ENCODE peak calls at places on chromosomes 2 and 18, in six cellular contexts. S, G, C, W, E and Z are unnamed samples.
A peak's percentile ranks its signal among the peaks of the same experiment; 100 is the strongest.

GRCh38 chr2:44821500-44821899 is 120.0 kb upstream of the SIX3 start:
- DNase-seq in S (no peak), C (no peak), E (no peak), G (no peak), W (no peak), Z (no peak)

GRCh38 chr18:9283789-9284188 is 50.8 kb upstream of the TWSG1 start:
- DNase-seq in E (no peak), C (no peak), G (no peak), W (no peak), S (no peak), Z (no peak)

GRCh38 chr2:10868465-10869314 is 43.0 kb upstream of the KCNF1 start:
- DNase-seq in G (no peak), W (no peak), C (no peak), E (no peak), S (no peak), Z (no peak)

GRCh38 chr2:236338495-236339184 is 74.4 kb upstream of the ASB18 start:
- DNase-seq in C (peak; percentile 71), E (no peak), W (no peak), S (no peak), G (no peak), Z (peak; percentile 34)

GRCh38 chr2:128319773-128320608 is 1.3 kb upstream of the HS6ST1 start:
- DNase-seq in E (no peak), C (no peak), S (no peak), W (no peak), G (no peak), Z (no peak)

GRCh38 chr18:41073372-41073954 is 881.6 kb upstream of the PIK3C3 start:
- DNase-seq in W (no peak), E (no peak), S (no peak), C (no peak), G (no peak), Z (peak; percentile 62)

GRCh38 chr2:217943379-217944321 is 59.1 kb downstream of the TNS1 start:
- DNase-seq in E (peak; percentile 68), W (peak; percentile 88), C (peak; percentile 79), G (no peak), S (peak; percentile 19), Z (peak; percentile 46)

GRCh38 chr2:122634920-122635319 is 879.5 kb downstream of the TSN start:
- DNase-seq in W (no peak), G (no peak), E (no peak), C (no peak), S (no peak), Z (no peak)

GRCh38 chr18:2905802-2906521 is 59.2 kb downstream of the EMILIN2 start:
- DNase-seq in G (no peak), S (peak; percentile 51), W (peak; percentile 84), E (peak; percentile 43), C (peak; percentile 64), Z (peak; percentile 26)

GRCh38 chr2:178510388-178510787 is 30.1 kb downstream of the PLEKHA3 start:
- DNase-seq in E (no peak), G (no peak), W (no peak), C (no peak), S (no peak), Z (no peak)

GRCh38 chr2:64643838-64644219 is 9.9 kb downstream of the SERTAD2 start:
- DNase-seq in W (no peak), G (no peak), S (no peak), C (no peak), E (no peak), Z (no peak)

GRCh38 chr2:226971029-226971584 is 135.3 kb downstream of the RHBDD1 start:
- DNase-seq in W (no peak), C (no peak), G (no peak), S (no peak), E (no peak), Z (no peak)

GRCh38 chr2:189629553-189630453 is 31.5 kb upstream of the ASNSD1 start:
- DNase-seq in W (no peak), S (no peak), E (no peak), G (no peak), C (no peak), Z (no peak)

GRCh38 chr2:241922396-241922795 is 52.9 kb downstream of the RTP5 start:
- DNase-seq in E (no peak), W (no peak), S (no peak), G (no peak), C (no peak), Z (no peak)

GRCh38 chr18:62663731-62664336 is 51.5 kb upstream of the PHLPP1 start:
- DNase-seq in S (no peak), G (peak; percentile 64), W (no peak), E (no peak), C (no peak), Z (peak; percentile 79)

DNA sequence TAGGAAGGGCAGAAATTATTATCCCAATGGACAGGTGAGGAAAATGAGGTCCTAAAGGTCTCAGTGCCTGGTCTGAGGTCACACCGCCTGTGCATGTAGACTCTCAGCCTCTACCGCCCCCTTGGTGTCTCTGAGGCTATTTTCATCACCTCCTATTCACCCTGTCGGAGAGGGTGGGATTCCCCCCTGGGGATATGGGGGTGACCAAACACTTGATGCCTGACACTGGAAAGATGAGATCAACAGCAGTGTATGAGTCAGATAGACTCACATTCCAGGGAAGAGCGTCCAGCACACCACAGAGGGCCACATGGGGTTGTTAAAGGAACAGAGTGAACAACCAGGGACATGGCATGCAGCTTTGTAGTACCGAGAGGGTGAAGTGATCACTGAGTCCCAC is 199.7 kb downstream of the SMAD2 start:
- DNase-seq in W (no peak), E (no peak), S (no peak), G (no peak), C (no peak), Z (peak; percentile 28)
- TF ChIP-seq CTCF in W (no peak), E (no peak), S (no peak), G (no peak), C (no peak), Z (no peak)

GRCh38 chr18:79639072-79639829 is 40.4 kb upstream of the CTDP1 start:
- DNase-seq in C (no peak), W (no peak), S (no peak), E (no peak), G (no peak), Z (no peak)

GRCh38 chr18:79637181-79637920 is 42.3 kb upstream of the CTDP1 start:
- DNase-seq in W (no peak), E (no peak), C (no peak), S (no peak), G (peak; percentile 82), Z (no peak)

GRCh38 chr18:79640875-79641274 is 38.7 kb upstream of the CTDP1 start:
- DNase-seq in W (no peak), C (no peak), E (no peak), G (peak; percentile 81), S (no peak), Z (no peak)

GRCh38 chr18:79640064-79640672 is 39.4 kb upstream of the CTDP1 start:
- DNase-seq in W (no peak), S (no peak), G (peak; percentile 60), C (no peak), E (no peak), Z (no peak)

DNA sequence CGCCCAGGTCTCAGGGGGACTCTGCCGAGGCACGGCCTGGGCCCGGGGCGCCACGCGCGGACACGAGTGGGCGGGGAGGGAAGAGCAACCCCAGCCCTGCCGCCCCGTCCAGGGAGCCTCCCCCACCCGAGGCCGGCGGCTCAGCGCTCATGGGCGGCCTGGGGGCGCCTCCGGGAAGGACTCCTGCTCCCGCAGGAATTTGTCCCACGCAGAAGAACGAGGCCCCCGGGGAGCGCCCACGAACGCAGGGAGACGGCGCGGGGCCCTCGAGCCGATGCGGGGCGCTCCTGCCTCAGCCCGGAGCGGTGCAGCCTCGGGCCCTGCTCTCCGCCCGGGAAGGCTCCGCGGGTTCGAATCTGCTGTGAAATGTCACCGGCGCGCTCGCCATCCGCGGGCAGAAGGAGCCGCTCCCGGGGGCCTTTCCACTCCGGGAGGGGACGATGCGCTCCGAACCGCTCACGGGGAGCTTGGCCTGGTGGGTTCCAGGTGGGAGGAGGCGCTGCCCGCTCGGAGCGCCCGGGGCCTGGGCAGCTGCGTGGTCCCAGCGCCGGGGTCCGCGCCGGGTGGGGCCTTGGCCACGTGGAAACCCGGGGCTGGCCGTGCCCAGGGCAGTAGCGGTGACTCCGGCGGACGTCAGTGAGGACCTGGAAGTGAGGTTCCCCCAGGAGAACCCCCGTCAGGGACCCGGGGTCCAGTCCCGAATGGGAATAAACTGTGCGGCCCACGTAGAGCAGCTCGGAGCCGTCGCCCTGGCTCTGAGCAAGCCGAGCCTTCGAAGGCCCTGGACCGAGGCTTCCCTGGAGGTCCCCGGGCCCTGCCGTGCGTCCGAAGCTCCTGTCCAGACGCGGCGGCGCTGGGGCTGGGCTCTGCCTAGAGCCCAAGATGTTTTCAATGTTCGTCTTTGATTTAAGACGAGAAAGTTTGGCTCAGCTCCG is 41.4 kb upstream of the CTDP1 start:
- DNase-seq in S (no peak), W (no peak), C (no peak), G (peak; percentile 84), E (no peak), Z (no peak)
- TF ChIP-seq CTCF in S (no peak), W (no peak), C (no peak), G (no peak), E (no peak), Z (no peak)

DNA sequence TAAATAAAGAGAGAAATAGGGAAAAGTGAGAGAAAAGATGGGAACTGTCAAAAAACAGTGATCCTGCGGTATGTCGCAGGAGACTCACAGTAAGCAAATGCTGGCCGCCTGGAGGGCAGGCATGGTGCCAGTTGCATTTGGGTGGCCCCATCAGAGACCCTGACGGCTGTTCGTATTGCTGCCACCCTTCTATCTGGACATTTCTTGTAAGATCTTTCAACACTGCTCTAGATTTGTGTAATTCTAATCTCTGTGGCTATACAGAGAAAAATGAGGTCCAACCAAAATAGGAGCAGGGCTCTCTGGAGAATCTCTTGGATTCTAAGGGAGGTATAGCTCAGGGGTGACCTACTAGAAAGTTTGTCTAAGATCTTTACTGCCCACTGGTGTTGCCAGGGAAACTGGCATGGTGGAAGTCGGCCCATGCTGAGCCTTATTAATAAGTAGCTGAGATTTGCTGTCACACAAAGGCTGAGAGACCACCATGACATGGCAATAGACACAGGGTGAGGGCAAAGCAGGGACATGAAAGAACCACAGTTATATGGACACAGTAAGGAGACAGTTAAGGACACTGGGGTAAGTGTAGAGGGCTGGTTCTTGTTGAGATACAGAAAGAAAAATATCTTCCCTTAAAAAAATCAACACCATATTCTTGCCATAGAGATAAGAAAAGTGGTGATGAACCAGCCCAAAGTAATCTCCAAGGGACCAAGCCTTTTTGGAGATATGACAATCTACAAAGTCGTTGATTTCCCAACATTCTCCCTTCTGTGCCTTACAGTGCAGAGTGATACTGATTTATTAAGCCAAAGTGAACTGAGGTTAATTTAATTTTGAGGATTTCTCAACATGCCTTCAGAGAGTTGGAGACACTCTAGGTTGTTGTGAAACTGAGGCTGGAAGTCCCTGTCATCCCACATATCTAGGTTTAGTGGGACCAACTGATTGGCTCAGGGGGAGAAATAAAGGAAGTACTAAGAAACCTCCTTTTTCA is 26.3 kb upstream of the FZD7 start:
- DNase-seq in S (no peak), W (no peak), G (no peak), E (no peak), C (no peak), Z (peak; percentile 17)
- TF ChIP-seq CTCF in S (no peak), W (no peak), G (peak; percentile 40), E (no peak), C (no peak), Z (no peak)

GRCh38 chr2:54572636-54573531 is 116.8 kb downstream of the SPTBN1 start:
- DNase-seq in G (no peak), E (no peak), S (peak; percentile 79), W (no peak), C (no peak), Z (peak; percentile 70)

GRCh38 chr2:54575379-54575888 is 119.3 kb downstream of the SPTBN1 start:
- DNase-seq in E (no peak), W (no peak), G (no peak), C (no peak), S (peak; percentile 67), Z (peak; percentile 78)

GRCh38 chr2:54574107-54574859 is 118.2 kb downstream of the SPTBN1 start:
- DNase-seq in C (no peak), W (peak; percentile 50), E (no peak), G (no peak), S (peak; percentile 78), Z (peak; percentile 66)

GRCh38 chr2:54573532-54573915 is 117.4 kb downstream of the SPTBN1 start:
- DNase-seq in G (no peak), C (no peak), W (no peak), E (no peak), S (no peak), Z (no peak)

GRCh38 chr2:54574860-54575247 is 118.7 kb downstream of the SPTBN1 start:
- DNase-seq in W (no peak), G (no peak), E (no peak), C (no peak), S (no peak), Z (no peak)
- TF ChIP-seq CTCF in W (no peak), G (no peak), E (no peak), C (no peak), S (no peak), Z (no peak)